ENCODE peak calls at places on chromosomes 12 and 14, in six cellular contexts. X is aorta; J is endothelial cell; Q is cardiac fibroblast; H is CD8-positive, alpha-beta memory T cell; Y is MCF 10A. R is an unnamed sample.

GRCh38 chr14:70148911-70149675 is 39.7 kb downstream of the SLC8A3 start:
- DNase-seq in X (no peak), J (no peak), Q (no peak), H (no peak), Y (peak), R (no peak)

GRCh38 chr14:75323571-75323970 is 44.9 kb downstream of the FOS start:
- DNase-seq in X (no peak), J (no peak), Q (peak), H (no peak), Y (no peak), R (no peak)

GRCh38 chr12:124625867-124626675 is 58.7 kb upstream of the NCOR2 start:
- DNase-seq in X (peak), J (peak), Q (peak), H (no peak), Y (peak), R (peak)

GRCh38 chr12:132560421-132560830 is 50.0 kb downstream of the LRCOL1 start:
- DNase-seq in X (no peak), J (no peak), Q (no peak), H (peak), Y (no peak), R (peak)

GRCh38 chr12:132461526-132461925 is 28.4 kb upstream of the FBRSL1 start:
- DNase-seq in X (no peak), J (no peak), Q (no peak), H (no peak), Y (no peak), R (no peak)

GRCh38 chr12:93812616-93813015 is 135.4 kb downstream of the CRADD start:
- DNase-seq in X (no peak), J (no peak), Q (peak), H (no peak), Y (no peak), R (no peak)

GRCh38 chr14:85280074-85280473 is 249.9 kb upstream of the FLRT2 start:
- DNase-seq in X (no peak), J (no peak), Q (no peak), H (no peak), Y (no peak), R (no peak)

GRCh38 chr12:23631991-23632390 is 317.5 kb downstream of the SOX5 start:
- DNase-seq in X (no peak), J (no peak), Q (peak), H (no peak), Y (peak), R (no peak)

GRCh38 chr12:91948504-91948903 is 197.1 kb downstream of the BTG1 start:
- DNase-seq in X (no peak), J (no peak), Q (no peak), H (no peak), Y (no peak), R (no peak)

GRCh38 chr14:89779707-89780106 is 174.8 kb downstream of the EFCAB11 start:
- DNase-seq in X (no peak), J (no peak), Q (no peak), H (no peak), Y (no peak), R (no peak)

GRCh38 chr12:122076743-122077495 is 1.6 kb upstream of the MLXIP start:
- DNase-seq in X (peak), J (no peak), Q (no peak), H (no peak), Y (no peak), R (no peak)

GRCh38 chr12:93571854-93572711 is at the start of gene SOCS2:
- DNase-seq in X (peak), J (peak), Q (peak), H (peak), Y (peak), R (peak)

GRCh38 chr14:23054000-23054811 is 3.1 kb downstream of the CDH24 start:
- DNase-seq in X (no peak), J (peak), Q (peak), H (peak), Y (no peak), R (peak)

GRCh38 chr14:37122288-37122687 is 50.1 kb downstream of the SLC25A21 start:
- DNase-seq in X (no peak), J (no peak), Q (peak), H (no peak), Y (peak), R (peak)

GRCh38 chr14:58216544-58216943 is 16.6 kb downstream of the ACTR10 start:
- DNase-seq in X (no peak), J (no peak), Q (no peak), H (no peak), Y (no peak), R (no peak)

GRCh38 chr14:90567191-90567590 is 170.4 kb downstream of the CALM1 start:
- DNase-seq in X (no peak), J (no peak), Q (no peak), H (no peak), Y (no peak), R (no peak)

GRCh38 chr14:61491876-61492440 is 170.6 kb downstream of the PRKCH start:
- DNase-seq in X (no peak), J (no peak), Q (no peak), H (no peak), Y (no peak), R (no peak)

GRCh38 chr12:111408116-111408440 is 2.4 kb downstream of the SH2B3 start:
- DNase-seq in X (no peak), J (no peak), Q (peak), H (no peak), Y (no peak), R (no peak)

GRCh38 chr12:113088971-113089756 is 32.6 kb downstream of the DTX1 start:
- DNase-seq in X (no peak), J (peak), Q (no peak), H (peak), Y (no peak), R (no peak)

GRCh38 chr14:75430526-75430925 is 2.7 kb downstream of the JDP2 start:
- DNase-seq in X (peak), J (no peak), Q (no peak), H (no peak), Y (no peak), R (no peak)

GRCh38 chr14:73460691-73461127 is 2.4 kb upstream of the NUMB start:
- DNase-seq in X (no peak), J (no peak), Q (peak), H (no peak), Y (peak), R (no peak)

R was measured in iPS-NIHi11.